ENCODE peak calls at places on chromosomes 6 and 20, in ten cellular contexts. S, X, C, L, T, J, D, I, Z and R are unnamed samples.

GRCh38 chr20:19690462-19690861 is 67.6 kb upstream of the RIN2 start:
- DNase-seq in T (no peak), C (no peak), D (no peak), S (no peak), X (peak; percentile 16), Z (no peak), J (no peak), I (no peak), L (no peak), R (no peak)

GRCh38 chr20:37521091-37521771 is at the start of gene NNAT:
- DNase-seq in T (no peak), D (no peak), L (no peak), J (no peak), I (no peak), X (no peak), C (no peak), S (no peak), Z (no peak), R (no peak)

GRCh38 chr6:156809034-156809433 is 31.9 kb downstream of the ARID1B start:
- DNase-seq in L (no peak), T (no peak), X (peak; percentile 46), C (no peak), S (no peak), I (peak; percentile 70), J (peak; percentile 22), D (no peak), Z (no peak), R (peak; percentile 37)

GRCh38 chr6:132400641-132401119 is 595 bp downstream of the MOXD1 start:
- DNase-seq in C (no peak), L (no peak), D (no peak), S (no peak), T (no peak), Z (no peak), I (peak; percentile 58), J (no peak), X (no peak), R (no peak)

GRCh38 chr6:107731422-107732319 is 92.4 kb downstream of the SCML4 start:
- DNase-seq in Z (no peak), I (peak; percentile 21), T (no peak), L (peak; percentile 45), C (no peak), D (no peak), J (no peak), X (no peak), S (no peak), R (no peak)

GRCh38 chr20:31542201-31542842 is 28.1 kb downstream of the HM13 start:
- DNase-seq in D (no peak), S (no peak), Z (no peak), C (no peak), I (no peak), J (peak; percentile 39), T (no peak), X (no peak), L (no peak), R (no peak)

GRCh38 chr6:149864578-149865535 is 698 bp upstream of the LRP11 start:
- DNase-seq in X (peak; percentile 81), J (peak; percentile 76), Z (peak; percentile 74), C (no peak), D (no peak), S (peak; percentile 21), L (peak; percentile 40), I (peak; percentile 86), T (peak; percentile 63), R (peak; percentile 48)

GRCh38 chr6:89999995-90000825 is 105.9 kb downstream of the GJA10 start:
- DNase-seq in S (no peak), D (no peak), C (no peak), X (no peak), J (no peak), L (no peak), Z (peak; percentile 90), T (no peak), I (no peak), R (peak; percentile 26)

GRCh38 chr20:41872986-41873385 is 254.8 kb upstream of the CHD6 start:
- DNase-seq in T (no peak), L (no peak), Z (no peak), X (no peak), D (no peak), I (no peak), S (no peak), J (no peak), C (no peak), R (no peak)

GRCh38 chr20:30811896-30812671 is 445.4 kb upstream of the DEFB115 start:
- DNase-seq in C (no peak), T (no peak), J (peak; percentile 44), S (no peak), I (peak; percentile 47), X (peak; percentile 49), D (no peak), L (no peak), Z (no peak), R (peak; percentile 36)

GRCh38 chr6:155276638-155277037 is 12.8 kb downstream of the CLDN20 start:
- DNase-seq in L (no peak), I (no peak), C (no peak), Z (no peak), T (no peak), S (no peak), D (no peak), X (no peak), J (no peak), R (no peak)

GRCh38 chr20:32119734-32120133 is 10.2 kb downstream of the TM9SF4 start:
- DNase-seq in S (no peak), T (no peak), J (no peak), I (no peak), X (no peak), Z (no peak), L (no peak), D (no peak), C (no peak), R (no peak)

GRCh38 chr6:113903666-113904330 is 46.7 kb downstream of the MARCKS start:
- DNase-seq in I (peak; percentile 61), X (peak; percentile 61), J (no peak), Z (no peak), S (no peak), L (no peak), C (no peak), D (no peak), T (no peak), R (peak; percentile 43)